ENCODE peak calls at places on chromosomes 6 and 20, in six cellular contexts. L is brain microvascular endothelial cell; B is tibial artery; G is A549; X is left lung; E is CD8-positive, alpha-beta T cell. Z is an unnamed sample.

GRCh38 chr6:105492706-105493673 is 90.1 kb upstream of the PREP start:
- DNase-seq in L (peak; percentile 2), B (no peak), G (peak; percentile 23), X (no peak), E (no peak), Z (no peak)

GRCh38 chr20:59776059-59776603 is 157.3 kb downstream of the SYCP2 start:
- DNase-seq in L (no peak), B (no peak), G (no peak), X (no peak), E (no peak), Z (no peak)

GRCh38 chr6:26028753-26029569 is 58.3 kb upstream of the HFE start:
- DNase-seq in L (no peak), B (no peak), G (peak; percentile 46), X (no peak), E (no peak), Z (no peak)

GRCh38 chr6:797479-798077 is 104.6 kb upstream of the EXOC2 start:
- DNase-seq in L (peak; percentile 55), B (no peak), G (peak; percentile 51), X (no peak), E (peak; percentile 23), Z (peak; percentile 57)

GRCh38 chr6:150331344-150331743 is 37.5 kb upstream of the IYD start:
- DNase-seq in L (no peak), B (no peak), G (no peak), X (no peak), E (no peak), Z (no peak)

GRCh38 chr6:154249499-154250298 is 106.9 kb downstream of the IPCEF1 start:
- DNase-seq in L (no peak), B (no peak), G (no peak), X (no peak), E (no peak), Z (no peak)

GRCh38 chr6:87897581-87898147 is 150.0 kb upstream of the SPACA1 start:
- DNase-seq in L (peak; percentile 70), B (no peak), G (no peak), X (no peak), E (no peak), Z (no peak)

GRCh38 chr6:135680964-135681913 is 170.3 kb upstream of the PDE7B start:
- DNase-seq in L (no peak), B (no peak), G (peak; percentile 14), X (no peak), E (no peak), Z (peak; percentile 12)

GRCh38 chr20:47535088-47535487 is 33.4 kb downstream of the NCOA3 start:
- DNase-seq in L (no peak), B (no peak), G (peak; percentile 55), X (no peak), E (no peak), Z (no peak)

DNA sequence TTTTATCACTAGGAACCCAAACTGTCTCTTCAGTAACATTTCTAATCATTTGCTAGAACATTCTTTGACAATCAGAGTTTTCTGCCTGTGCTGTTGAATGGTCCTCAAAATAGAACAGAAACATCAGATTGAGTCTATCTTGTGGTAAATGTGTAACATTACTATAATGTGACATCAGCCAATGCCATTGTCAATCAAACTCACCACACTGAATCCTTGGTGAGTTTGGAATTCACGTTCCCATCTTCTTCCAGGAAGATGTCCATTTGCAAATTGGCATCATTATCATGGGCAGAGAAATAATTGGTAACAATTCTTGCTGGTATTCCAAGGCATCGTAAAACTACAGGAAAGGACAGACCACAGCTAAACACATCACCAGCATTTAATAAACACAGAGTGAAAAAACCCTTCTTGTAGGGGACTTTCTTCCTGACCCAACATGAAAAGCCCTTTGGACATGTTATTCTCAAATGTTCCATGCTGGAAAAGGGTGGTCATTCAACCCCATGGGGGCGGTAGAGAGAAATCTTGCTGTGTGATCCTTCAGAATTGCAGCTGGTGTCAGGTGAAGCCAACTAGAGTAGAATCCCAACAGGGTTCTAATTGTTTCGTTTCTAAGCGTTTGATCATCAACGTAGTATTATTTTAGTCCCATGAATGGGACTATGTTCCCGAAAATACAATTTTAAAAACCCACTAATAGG is 98.5 kb downstream of the F13A1 start:
- DNase-seq in L (no peak), B (no peak), G (peak; percentile 11), X (no peak), E (no peak), Z (no peak)
- TF ChIP-seq CTCF in L (peak; percentile 2), B (no peak), G (no peak), X (no peak), E (no peak), Z (no peak)

GRCh38 chr20:19074828-19075516 is 137.5 kb upstream of the SLC24A3 start:
- DNase-seq in L (no peak), B (no peak), G (no peak), X (peak; percentile 82), E (no peak), Z (peak; percentile 3)
- TF ChIP-seq CTCF in L (no peak), B (no peak), G (no peak), X (no peak), E (no peak), Z (no peak)

DNA sequence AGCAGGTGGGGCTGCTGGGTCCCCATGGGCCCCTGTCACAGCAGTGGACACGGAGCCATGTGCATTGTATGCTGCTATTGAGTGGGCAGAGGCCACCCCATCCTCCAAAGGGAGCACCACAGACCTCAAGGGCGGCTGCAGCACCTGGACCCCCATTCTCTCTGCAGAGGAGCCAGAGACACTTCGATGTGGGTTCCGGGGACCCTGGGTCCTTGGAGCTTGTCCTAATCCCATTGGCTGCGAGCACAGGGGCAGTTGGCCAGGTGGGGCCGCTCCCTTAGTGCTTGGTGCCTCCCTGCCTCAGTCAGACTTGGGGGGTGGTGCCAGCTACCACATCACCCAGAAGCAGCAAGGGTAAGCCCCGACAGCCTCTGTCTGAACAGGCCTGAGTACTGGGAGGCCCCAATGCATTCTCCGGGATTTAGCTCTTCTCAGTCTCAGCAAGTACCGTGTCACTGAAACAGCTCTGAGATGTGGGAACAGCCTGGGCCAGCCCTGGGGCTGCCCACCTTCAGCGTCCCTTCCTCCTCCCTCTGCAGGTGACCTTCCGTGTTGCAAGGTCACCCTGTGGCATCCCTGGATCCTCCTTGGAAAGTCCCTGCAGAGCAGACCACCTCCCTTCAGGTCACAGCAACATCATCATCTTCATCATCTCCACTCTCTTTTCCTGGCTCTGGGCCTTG is 73.9 kb downstream of the GINS1 start:
- DNase-seq in L (no peak), B (no peak), G (no peak), X (peak; percentile 49), E (no peak), Z (no peak)
- TF ChIP-seq CTCF in L (peak; percentile 44), B (no peak), G (no peak), X (no peak), E (no peak), Z (no peak)

GRCh38 chr6:103404799-103405198 is 1454.9 kb downstream of the HACE1 start:
- DNase-seq in L (no peak), B (no peak), G (no peak), X (no peak), E (no peak), Z (no peak)
- TF ChIP-seq CTCF in L (no peak), B (no peak), G (no peak), X (no peak), E (no peak), Z (no peak)

DNA sequence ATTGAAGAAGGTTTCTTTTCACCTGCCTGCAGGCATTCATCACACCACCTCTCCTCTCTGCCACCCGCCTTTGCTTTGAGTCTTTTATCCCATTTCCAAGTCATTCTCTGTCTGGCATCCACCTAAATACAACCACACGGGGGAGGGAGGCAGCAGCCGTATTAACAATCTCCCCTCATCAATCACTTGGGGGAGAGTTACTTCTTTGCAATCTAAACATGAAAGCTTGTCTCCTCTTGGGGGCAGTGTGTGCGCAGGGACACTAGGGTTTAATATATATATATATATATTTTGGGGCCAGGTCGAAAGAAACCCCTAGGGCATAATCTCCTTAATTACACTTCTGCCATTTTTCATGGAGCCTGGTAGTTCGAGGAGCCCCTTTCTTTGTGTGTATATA is 214.5 kb downstream of the TSHZ2 start:
- DNase-seq in L (no peak), B (no peak), G (no peak), X (no peak), E (no peak), Z (no peak)
- TF ChIP-seq CTCF in L (no peak), B (no peak), G (no peak), X (no peak), E (no peak), Z (no peak)

DNA sequence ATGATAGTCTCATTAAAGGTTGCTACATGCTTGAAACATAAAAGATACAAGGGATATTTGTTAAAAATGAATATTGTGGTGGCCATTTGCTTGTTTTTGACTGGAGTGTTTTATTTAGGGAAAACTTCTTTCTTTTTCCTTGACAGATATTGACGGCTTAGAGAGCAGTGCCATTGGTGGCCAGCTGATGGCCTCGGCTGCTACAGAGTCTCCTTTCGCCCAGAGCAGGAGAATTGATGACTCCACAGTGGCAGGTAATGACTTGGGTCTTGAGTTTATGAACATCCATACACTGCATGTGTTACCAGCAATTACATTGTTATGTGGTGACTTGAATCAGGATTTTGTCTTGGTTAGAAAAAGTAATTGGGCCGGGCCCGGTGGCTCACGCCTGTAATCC is 67.5 kb upstream of the PBOV1 start:
- DNase-seq in L (no peak), B (no peak), G (no peak), X (no peak), E (no peak), Z (no peak)
- TF ChIP-seq CTCF in L (peak; percentile 31), B (no peak), G (no peak), X (no peak), E (no peak), Z (no peak)

GRCh38 chr6:44036699-44037101 is 90.6 kb downstream of the MRPL14 start:
- DNase-seq in L (no peak), B (no peak), G (no peak), X (no peak), E (no peak), Z (no peak)

GRCh38 chr6:44035621-44036020 is 91.6 kb downstream of the MRPL14 start:
- DNase-seq in L (no peak), B (peak; percentile 52), G (no peak), X (no peak), E (no peak), Z (no peak)

GRCh38 chr6:44034931-44035345 is 92.3 kb downstream of the MRPL14 start:
- DNase-seq in L (no peak), B (no peak), G (no peak), X (no peak), E (no peak), Z (no peak)

GRCh38 chr6:44036196-44036595 is 91.1 kb downstream of the MRPL14 start:
- DNase-seq in L (no peak), B (no peak), G (no peak), X (no peak), E (no peak), Z (no peak)

DNA sequence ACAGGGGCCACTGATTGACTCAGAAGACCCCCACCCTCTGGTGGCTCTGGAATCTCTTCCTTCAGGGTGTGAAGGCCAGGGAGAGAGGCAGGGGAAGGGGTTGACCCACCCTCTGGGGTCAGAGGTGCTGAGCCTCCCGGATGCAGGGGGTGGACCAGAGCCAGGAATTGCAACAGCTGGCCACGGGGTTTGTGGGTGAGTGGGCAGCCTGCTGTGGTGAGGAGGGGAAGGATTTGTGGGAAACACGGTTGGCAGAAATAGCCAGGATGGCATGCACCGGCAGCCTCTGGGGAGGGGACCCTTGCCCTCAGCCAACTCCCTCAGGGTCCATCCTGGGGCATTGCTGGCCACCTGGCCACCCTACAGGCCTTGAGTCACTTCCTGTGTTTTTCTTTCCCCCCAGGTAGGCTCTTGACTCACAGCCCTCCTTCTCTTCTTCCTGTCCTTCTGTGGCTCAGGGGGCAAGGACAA is 92.8 kb downstream of the MRPL14 start:
- DNase-seq in L (no peak), B (no peak), G (no peak), X (no peak), E (no peak), Z (peak; percentile 66)
- TF ChIP-seq CTCF in L (no peak), B (no peak), G (no peak), X (no peak), E (no peak), Z (peak; percentile 26)

Z was measured in Calu3.